ENCODE peak calls at places on chromosomes 7 and 10, in ten cellular contexts. R is left lung; K is BE2C; G is Peyer's patch; T is stomach; C is OCI-LY7; O is IMR-90; B is CD4-positive, alpha-beta memory T cell; I is vagina; A is Panc1. V is an unnamed sample.

GRCh38 chr10:38093816-38094157 is 350 bp upstream of the ZNF37A start:
- DNase-seq in R (no peak), K (no peak), G (no peak), T (no peak), C (peak; percentile 1), O (no peak), B (no peak), I (no peak), A (no peak), V (no peak)

GRCh38 chr7:47581821-47582747 is at the start of gene TNS3:
- DNase-seq in R (no peak), K (peak; percentile 47), G (peak; percentile 67), T (peak; percentile 68), C (peak; percentile 71), O (peak; percentile 36), B (no peak), I (no peak), A (no peak), V (peak; percentile 68)

GRCh38 chr7:12174931-12175330 is 36.2 kb upstream of the TMEM106B start:
- DNase-seq in R (no peak), K (no peak), G (no peak), T (no peak), C (no peak), O (no peak), B (no peak), I (no peak), A (no peak), V (no peak)

GRCh38 chr7:131896189-131896855 is 339.9 kb upstream of the PODXL start:
- DNase-seq in R (no peak), K (no peak), G (no peak), T (no peak), C (no peak), O (no peak), B (no peak), I (no peak), A (no peak), V (no peak)

GRCh38 chr7:72187179-72187578 is 225.0 kb downstream of the CALN1 start:
- DNase-seq in R (no peak), K (no peak), G (no peak), T (no peak), C (no peak), O (no peak), B (no peak), I (no peak), A (no peak), V (no peak)

GRCh38 chr7:1533255-1533568 is 2.7 kb downstream of the MAFK start:
- DNase-seq in R (no peak), K (no peak), G (no peak), T (no peak), C (no peak), O (no peak), B (no peak), I (no peak), A (no peak), V (no peak)

GRCh38 chr10:92180326-92180881 is 110.5 kb downstream of the CPEB3 start:
- DNase-seq in R (no peak), K (no peak), G (no peak), T (no peak), C (no peak), O (no peak), B (no peak), I (no peak), A (no peak), V (no peak)

GRCh38 chr7:130473877-130474276 is 18.0 kb upstream of the MEST start:
- DNase-seq in R (no peak), K (no peak), G (no peak), T (no peak), C (no peak), O (no peak), B (no peak), I (no peak), A (no peak), V (no peak)

GRCh38 chr10:102413053-102413705 is 5.4 kb downstream of the PSD start:
- DNase-seq in R (no peak), K (peak; percentile 83), G (no peak), T (no peak), C (peak; percentile 84), O (no peak), B (no peak), I (no peak), A (no peak), V (no peak)

GRCh38 chr7:42876182-42877068 is 35.4 kb downstream of the C7orf25 start:
- DNase-seq in R (peak; percentile 47), K (peak; percentile 62), G (peak; percentile 76), T (peak; percentile 63), C (peak; percentile 71), O (peak; percentile 51), B (peak; percentile 27), I (no peak), A (peak; percentile 54), V (no peak)

GRCh38 chr10:95221124-95221523 is 27.1 kb downstream of the ACSM6 start:
- DNase-seq in R (no peak), K (no peak), G (no peak), T (no peak), C (no peak), O (peak; percentile 44), B (no peak), I (no peak), A (no peak), V (no peak)

GRCh38 chr10:6050801-6051445 is 11.2 kb downstream of the IL2RA start:
- DNase-seq in R (peak; percentile 67), K (no peak), G (peak; percentile 95), T (peak; percentile 77), C (peak; percentile 90), O (peak; percentile 44), B (peak; percentile 91), I (peak; percentile 74), A (peak; percentile 4), V (peak; percentile 74)

GRCh38 chr10:125153693-125154490 is 6.5 kb downstream of the CTBP2 start:
- DNase-seq in R (no peak), K (no peak), G (no peak), T (peak; percentile 58), C (no peak), O (peak; percentile 54), B (no peak), I (no peak), A (no peak), V (no peak)
- H3K4me3 ChIP-seq in R (no peak overlapping the region), K (no peak overlapping the region), G (no peak overlapping the region), T (no peak overlapping the region), C (no peak overlapping the region), O (no peak overlapping the region), B (no peak overlapping the region), I (no peak overlapping the region), A (peak overlapping the region; percentile 30), V (no peak overlapping the region)

GRCh38 chr10:71725998-71726672 is 6.6 kb upstream of the C10orf105 start:
- DNase-seq in R (no peak), K (peak; percentile 68), G (peak; percentile 78), T (no peak), C (peak; percentile 83), O (peak; percentile 39), B (peak; percentile 33), I (no peak), A (no peak), V (no peak)
- H3K4me1 ChIP-seq in R (peaks cover 20% of the 10 kb centered on the region), K (peaks cover 37% of the 10 kb centered on the region), G (peaks cover 52% of the 10 kb centered on the region), T (peaks cover 53% of the 10 kb centered on the region), C (peaks cover 55% of the 10 kb centered on the region), O (peaks cover 9% of the 10 kb centered on the region), B (peaks cover 90% of the 10 kb centered on the region), I (peaks cover 46% of the 10 kb centered on the region), A (peaks cover 10% of the 10 kb centered on the region), V (peaks cover 52% of the 10 kb centered on the region)

GRCh38 chr10:123149162-123149567 is 1.2 kb downstream of the HMX2 start:
- DNase-seq in R (no peak), K (no peak), G (no peak), T (no peak), C (no peak), O (no peak), B (no peak), I (no peak), A (no peak), V (no peak)
- H3K4me3 ChIP-seq in R (no peak overlapping the region), K (peak overlapping the region; percentile 60), G (no peak overlapping the region), T (peak overlapping the region; percentile 30), C (no peak overlapping the region), O (no peak overlapping the region), B (no peak overlapping the region), I (peak overlapping the region; percentile 37), A (no peak overlapping the region), V (peak overlapping the region; percentile 54)

GRCh38 chr10:81109200-81109752 is 571.6 kb downstream of the SH2D4B start:
- DNase-seq in R (no peak), K (no peak), G (no peak), T (no peak), C (no peak), O (no peak), B (no peak), I (no peak), A (no peak), V (no peak)

GRCh38 chr10:81101062-81101461 is 563.4 kb downstream of the SH2D4B start:
- DNase-seq in R (no peak), K (no peak), G (no peak), T (no peak), C (no peak), O (no peak), B (no peak), I (no peak), A (no peak), V (no peak)

GRCh38 chr10:81108516-81109199 is 571.0 kb downstream of the SH2D4B start:
- DNase-seq in R (no peak), K (no peak), G (no peak), T (no peak), C (no peak), O (peak; percentile 3), B (no peak), I (no peak), A (no peak), V (no peak)

DNA sequence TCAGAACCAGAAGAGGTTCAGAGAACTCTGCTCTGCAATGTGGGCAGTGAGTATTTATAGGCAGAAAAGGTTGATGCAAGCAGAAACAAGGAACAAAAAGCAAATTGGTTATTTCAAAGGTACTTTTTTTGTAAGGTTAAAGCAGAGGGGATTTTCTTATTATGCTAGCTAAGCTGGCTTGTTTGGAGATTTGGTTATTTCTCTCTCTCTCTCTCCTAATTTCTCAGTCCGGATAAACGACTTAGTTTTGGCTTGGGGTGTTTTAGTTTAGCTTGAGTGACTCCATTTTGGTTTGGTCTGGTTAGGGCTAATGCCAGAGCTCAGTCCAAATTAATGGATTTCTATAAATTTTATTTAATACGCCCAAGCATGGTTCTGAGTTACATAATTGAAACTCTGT is 566.8 kb downstream of the SH2D4B start:
- DNase-seq in R (no peak), K (no peak), G (no peak), T (no peak), C (no peak), O (no peak), B (no peak), I (no peak), A (no peak), V (no peak)
- H3K4me1 ChIP-seq in R (no peaks in the 10 kb centered on the region), K (no peaks in the 10 kb centered on the region), G (no peaks in the 10 kb centered on the region), T (no peaks in the 10 kb centered on the region), C (no peaks in the 10 kb centered on the region), O (no peaks in the 10 kb centered on the region), B (no peaks in the 10 kb centered on the region), I (no peaks in the 10 kb centered on the region), A (no peaks in the 10 kb centered on the region), V (no peaks in the 10 kb centered on the region)

GRCh38 chr7:147653456-147653855 is 937.1 kb upstream of the C7orf33 start:
- DNase-seq in R (no peak), K (no peak), G (no peak), T (no peak), C (no peak), O (no peak), B (no peak), I (no peak), A (no peak), V (no peak)
- H3K4me3 ChIP-seq in R (no peak overlapping the region), K (no peak overlapping the region), G (no peak overlapping the region), T (no peak overlapping the region), C (no peak overlapping the region), O (no peak overlapping the region), B (no peak overlapping the region), I (no peak overlapping the region), A (no peak overlapping the region), V (no peak overlapping the region)

V was measured in lower lobe of right lung.